ENCODE peak calls at places on chromosomes 2 and 18, in five cellular contexts. One of them, this sample, is unnamed.

GRCh38 chr2:151551556-151551955 is 141.9 kb downstream of the RIF1 start:
- DNase-seq in nephron progenitor cell: no peak
- DNase-seq in activated CD8-positive, alpha-beta memory T cell treated with anti-CD3 and anti-CD28 coated beads for 4 hours: no peak
- DNase-seq in cortex of kidney: no peak
- DNase-seq in epithelial cell of prostate: no peak
- DNase-seq in this sample: no peak

GRCh38 chr2:75500633-75501032 is 60.1 kb downstream of the EVA1A start:
- DNase-seq in activated CD8-positive, alpha-beta memory T cell treated with anti-CD3 and anti-CD28 coated beads for 4 hours: no peak
- DNase-seq in epithelial cell of prostate: no peak
- DNase-seq in cortex of kidney: no peak
- DNase-seq in nephron progenitor cell: no peak
- DNase-seq in this sample: no peak

GRCh38 chr2:199273043-199273647 is 184.6 kb downstream of the SATB2 start:
- DNase-seq in cortex of kidney: no peak
- DNase-seq in activated CD8-positive, alpha-beta memory T cell treated with anti-CD3 and anti-CD28 coated beads for 4 hours: no peak
- DNase-seq in nephron progenitor cell: no peak
- DNase-seq in epithelial cell of prostate: no peak
- DNase-seq in this sample: no peak

GRCh38 chr2:134782792-134783191 is 55.6 kb upstream of the ACMSD start:
- DNase-seq in epithelial cell of prostate: no peak
- DNase-seq in cortex of kidney: no peak
- DNase-seq in activated CD8-positive, alpha-beta memory T cell treated with anti-CD3 and anti-CD28 coated beads for 4 hours: no peak
- DNase-seq in nephron progenitor cell: no peak
- DNase-seq in this sample: no peak

GRCh38 chr2:157894694-157895450 is 18.7 kb upstream of the ACVR1 start:
- DNase-seq in cortex of kidney: no peak
- DNase-seq in nephron progenitor cell: no peak
- DNase-seq in epithelial cell of prostate: no peak
- DNase-seq in activated CD8-positive, alpha-beta memory T cell treated with anti-CD3 and anti-CD28 coated beads for 4 hours: no peak
- DNase-seq in this sample: no peak

GRCh38 chr2:171924170-171924942 is 2.1 kb downstream of the HAT1 start:
- DNase-seq in cortex of kidney: no peak
- DNase-seq in nephron progenitor cell: no peak
- DNase-seq in activated CD8-positive, alpha-beta memory T cell treated with anti-CD3 and anti-CD28 coated beads for 4 hours: no peak
- DNase-seq in epithelial cell of prostate: no peak
- DNase-seq in this sample: no peak

GRCh38 chr18:1585881-1586488 is 681.3 kb downstream of the ADCYAP1 start:
- DNase-seq in epithelial cell of prostate: no peak
- DNase-seq in activated CD8-positive, alpha-beta memory T cell treated with anti-CD3 and anti-CD28 coated beads for 4 hours: no peak
- DNase-seq in cortex of kidney: no peak
- DNase-seq in nephron progenitor cell: peak
- DNase-seq in this sample: no peak

GRCh38 chr18:9068346-9068745 is 34.2 kb upstream of the NDUFV2 start:
- DNase-seq in activated CD8-positive, alpha-beta memory T cell treated with anti-CD3 and anti-CD28 coated beads for 4 hours: no peak
- DNase-seq in epithelial cell of prostate: peak
- DNase-seq in nephron progenitor cell: no peak
- DNase-seq in cortex of kidney: no peak
- DNase-seq in this sample: no peak

GRCh38 chr2:64847930-64848329 is 141.3 kb upstream of the SLC1A4 start:
- DNase-seq in cortex of kidney: no peak
- DNase-seq in epithelial cell of prostate: no peak
- DNase-seq in nephron progenitor cell: no peak
- DNase-seq in activated CD8-positive, alpha-beta memory T cell treated with anti-CD3 and anti-CD28 coated beads for 4 hours: no peak
- DNase-seq in this sample: peak

GRCh38 chr2:188291142-188291616 is 495 bp upstream of the GULP1 start:
- DNase-seq in cortex of kidney: no peak
- DNase-seq in epithelial cell of prostate: no peak
- DNase-seq in activated CD8-positive, alpha-beta memory T cell treated with anti-CD3 and anti-CD28 coated beads for 4 hours: no peak
- DNase-seq in nephron progenitor cell: no peak
- DNase-seq in this sample: no peak

GRCh38 chr2:620456-621302 is 56.5 kb downstream of the TMEM18 start:
- DNase-seq in nephron progenitor cell: no peak
- DNase-seq in activated CD8-positive, alpha-beta memory T cell treated with anti-CD3 and anti-CD28 coated beads for 4 hours: no peak
- DNase-seq in epithelial cell of prostate: no peak
- DNase-seq in cortex of kidney: no peak
- DNase-seq in this sample: peak